ENCODE peak calls at places on chromosome 21, in six cellular contexts. W is activated CD4-positive, alpha-beta T cell treated with anti-CD3 and anti-CD28 coated beads, Interleukin-2, amount 10 ng/mL, durations not matched to agents 7 days and 5 days; C is neuronal stem cell; T is amygdala; K is stimulated activated CD4-positive, alpha-beta T cell treated with anti-CD3 and anti-CD28 coated beads, TNF-alpha, amount 100 ng/mL, for 1 hour; Q is pancreas. D is an unnamed sample.

GRCh38 chr21:32772281-32773047 is 909 bp upstream of the PAXBP1 start:
- DNase-seq in W (peak; percentile 66), Q (peak; percentile 16), C (peak; percentile 17), T (no peak), K (peak; percentile 30), D (no peak)

GRCh38 chr21:31293986-31294385 is 50.1 kb downstream of the TIAM1 start:
- DNase-seq in K (peak; percentile 38), W (no peak), Q (no peak), T (no peak), C (peak; percentile 6), D (peak; percentile 20)

GRCh38 chr21:35457097-35457496 is 408.0 kb upstream of the RUNX1 start:
- DNase-seq in T (no peak), W (peak; percentile 27), Q (no peak), C (no peak), K (no peak), D (no peak)

GRCh38 chr21:46299167-46299566 is 13.0 kb downstream of the YBEY start:
- DNase-seq in C (no peak), T (no peak), Q (no peak), W (no peak), K (no peak), D (no peak)

GRCh38 chr21:43794857-43795256 is 5.5 kb downstream of the RRP1 start:
- DNase-seq in Q (no peak), K (no peak), C (no peak), T (no peak), W (no peak), D (no peak)

GRCh38 chr21:36783612-36784383 is 84.9 kb downstream of the SIM2 start:
- DNase-seq in Q (no peak), W (no peak), T (no peak), C (no peak), K (no peak), D (no peak)

GRCh38 chr21:43720539-43721224 is 1.8 kb downstream of the PDXK start:
- DNase-seq in K (no peak), Q (no peak), C (no peak), T (no peak), W (no peak), D (no peak)

GRCh38 chr21:34908424-34909055 is 140.6 kb downstream of the RUNX1 start:
- DNase-seq in T (no peak), W (no peak), C (no peak), Q (no peak), K (no peak), D (no peak)

GRCh38 chr21:14836950-14837349 is 227.8 kb downstream of the NRIP1 start:
- DNase-seq in C (no peak), T (no peak), Q (no peak), W (no peak), K (no peak), D (no peak)

GRCh38 chr21:41887682-41888081 is 8.5 kb upstream of the PRDM15 start:
- DNase-seq in T (no peak), C (no peak), Q (no peak), W (no peak), K (no peak), D (no peak)

GRCh38 chr21:27571706-27572105 is 604.8 kb upstream of the ADAMTS5 start:
- DNase-seq in C (no peak), W (no peak), K (no peak), Q (no peak), T (no peak), D (no peak)

GRCh38 chr21:41669533-41669830 is 97.4 kb downstream of the RIPK4 start:
- DNase-seq in K (no peak), W (no peak), Q (no peak), T (no peak), C (no peak), D (no peak)

GRCh38 chr21:36877741-36878140 is 88.7 kb downstream of the HLCS start:
- DNase-seq in K (no peak), Q (no peak), W (no peak), T (no peak), C (no peak), D (no peak)

D was measured in glomerular endothelial cell.